ENCODE peak calls at places on chromosome 5, in four cellular contexts. One of them, this sample, is unnamed.

GRCh38 chr5:122515709-122516431 is 203.8 kb downstream of the SNCAIP start:
- DNase-seq in H9: peak
- DNase-seq in mesendoderm: peak
- DNase-seq in IMR-90: peak
- DNase-seq in this sample: peak

GRCh38 chr5:40955313-40955712 is 46.0 kb downstream of the C7 start:
- DNase-seq in mesendoderm: no peak
- DNase-seq in IMR-90: no peak
- DNase-seq in H9: no peak
- DNase-seq in this sample: no peak

GRCh38 chr5:67897980-67898379 is 317.6 kb upstream of the PIK3R1 start:
- DNase-seq in mesendoderm: no peak
- DNase-seq in IMR-90: no peak
- DNase-seq in H9: no peak
- DNase-seq in this sample: no peak

GRCh38 chr5:102666164-102666951 is 88.7 kb upstream of the PAM start:
- DNase-seq in mesendoderm: peak
- DNase-seq in H9: no peak
- DNase-seq in IMR-90: no peak
- DNase-seq in this sample: no peak

GRCh38 chr5:8418049-8418426 is 549.1 kb downstream of the MTRR start:
- DNase-seq in mesendoderm: peak
- DNase-seq in H9: no peak
- DNase-seq in IMR-90: no peak
- DNase-seq in this sample: no peak

GRCh38 chr5:125269926-125270325 is 523.5 kb upstream of the ZNF608 start:
- DNase-seq in H9: no peak
- DNase-seq in mesendoderm: peak
- DNase-seq in IMR-90: no peak
- DNase-seq in this sample: no peak

GRCh38 chr5:125257057-125257970 is 510.9 kb upstream of the ZNF608 start:
- DNase-seq in mesendoderm: peak
- DNase-seq in H9: no peak
- DNase-seq in IMR-90: peak
- DNase-seq in this sample: no peak

GRCh38 chr5:172920447-172920849 is 38.8 kb upstream of the RPL26L1 start:
- DNase-seq in H9: no peak
- DNase-seq in mesendoderm: peak
- DNase-seq in IMR-90: peak
- DNase-seq in this sample: no peak

GRCh38 chr5:160555836-160556660 is 134.4 kb downstream of the PTTG1 start:
- DNase-seq in H9: no peak
- DNase-seq in mesendoderm: no peak
- DNase-seq in IMR-90: no peak
- DNase-seq in this sample: no peak

GRCh38 chr5:56512314-56512996 is 279.3 kb upstream of the ANKRD55 start:
- DNase-seq in mesendoderm: no peak
- DNase-seq in H9: no peak
- DNase-seq in IMR-90: no peak
- DNase-seq in this sample: no peak

GRCh38 chr5:180975338-180975737 is 13.3 kb upstream of the BTNL3 start:
- DNase-seq in IMR-90: no peak
- DNase-seq in H9: no peak
- DNase-seq in mesendoderm: no peak
- DNase-seq in this sample: no peak

GRCh38 chr5:119322948-119323629 is 32.7 kb upstream of the TNFAIP8 start:
- DNase-seq in IMR-90: peak
- DNase-seq in mesendoderm: peak
- DNase-seq in H9: no peak
- DNase-seq in this sample: no peak

GRCh38 chr5:79702606-79703380 is 13.2 kb downstream of the CMYA5 start:
- DNase-seq in H9: peak
- DNase-seq in mesendoderm: peak
- DNase-seq in IMR-90: no peak
- DNase-seq in this sample: peak

GRCh38 chr5:176596689-176597416 is 13.1 kb downstream of the GPRIN1 start:
- DNase-seq in IMR-90: no peak
- DNase-seq in mesendoderm: peak
- DNase-seq in H9: peak
- DNase-seq in this sample: peak

GRCh38 chr5:156367602-156368001 is 40.6 kb downstream of the SGCD start:
- DNase-seq in mesendoderm: no peak
- DNase-seq in IMR-90: peak
- DNase-seq in H9: no peak
- DNase-seq in this sample: no peak

GRCh38 chr5:51685399-51685798 is 302.2 kb downstream of the ISL1 start:
- DNase-seq in mesendoderm: no peak
- DNase-seq in IMR-90: no peak
- DNase-seq in H9: no peak
- DNase-seq in this sample: no peak

GRCh38 chr5:38807570-38808461 is 38.0 kb upstream of the OSMR start:
- DNase-seq in H9: no peak
- DNase-seq in IMR-90: peak
- DNase-seq in mesendoderm: no peak
- DNase-seq in this sample: no peak

GRCh38 chr5:180825768-180826525 is 23.3 kb upstream of the MGAT1 start:
- DNase-seq in IMR-90: peak
- DNase-seq in mesendoderm: no peak
- DNase-seq in H9: no peak
- DNase-seq in this sample: no peak

GRCh38 chr5:93017854-93018253 is 563.2 kb downstream of the NR2F1-AS1 start:
- DNase-seq in IMR-90: peak
- DNase-seq in H9: no peak
- DNase-seq in mesendoderm: peak
- DNase-seq in this sample: no peak

GRCh38 chr5:96901384-96901783 is 25.1 kb downstream of the ERAP2 start:
- DNase-seq in H9: peak
- DNase-seq in mesendoderm: peak
- DNase-seq in IMR-90: no peak
- DNase-seq in this sample: no peak

GRCh38 chr5:6435356-6435755 is 13.3 kb upstream of the UBE2QL1 start:
- DNase-seq in H9: peak
- DNase-seq in mesendoderm: peak
- DNase-seq in IMR-90: no peak
- DNase-seq in this sample: peak

GRCh38 chr5:42057254-42057690 is 132.2 kb downstream of the FBXO4 start:
- DNase-seq in IMR-90: peak
- DNase-seq in H9: peak
- DNase-seq in mesendoderm: peak
- DNase-seq in this sample: peak

GRCh38 chr5:177590406-177590805 is 1.6 kb upstream of the TMED9 start:
- DNase-seq in IMR-90: no peak
- DNase-seq in mesendoderm: no peak
- DNase-seq in H9: no peak
- DNase-seq in this sample: no peak

GRCh38 chr5:106174903-106175302 is 1495.8 kb downstream of the EFNA5 start:
- DNase-seq in IMR-90: no peak
- DNase-seq in H9: no peak
- DNase-seq in mesendoderm: no peak
- DNase-seq in this sample: no peak

GRCh38 chr5:77133061-77133758 is 46.1 kb upstream of the ZBED3 start:
- DNase-seq in H9: no peak
- DNase-seq in IMR-90: peak
- DNase-seq in mesendoderm: no peak
- DNase-seq in this sample: no peak

GRCh38 chr5:53249529-53249928 is 140.0 kb upstream of the MOCS2 start:
- DNase-seq in H9: no peak
- DNase-seq in IMR-90: peak
- DNase-seq in mesendoderm: no peak
- DNase-seq in this sample: no peak

GRCh38 chr5:139649082-139649991 is 1.2 kb downstream of the CXXC5 start:
- DNase-seq in mesendoderm: peak
- DNase-seq in IMR-90: no peak
- DNase-seq in H9: peak
- DNase-seq in this sample: no peak

GRCh38 chr5:172114875-172115422 is 73.1 kb downstream of the STK10 start:
- DNase-seq in H9: peak
- DNase-seq in IMR-90: no peak
- DNase-seq in mesendoderm: no peak
- DNase-seq in this sample: no peak

GRCh38 chr5:148663509-148663908 is 9.2 kb upstream of the HTR4 start:
- DNase-seq in IMR-90: no peak
- DNase-seq in mesendoderm: no peak
- DNase-seq in H9: no peak
- DNase-seq in this sample: no peak

GRCh38 chr5:16913187-16913839 is 22.8 kb downstream of the MYO10 start:
- DNase-seq in IMR-90: no peak
- DNase-seq in mesendoderm: no peak
- DNase-seq in H9: no peak
- DNase-seq in this sample: no peak

GRCh38 chr5:130066644-130067043 is 162.4 kb downstream of the CHSY3 start:
- DNase-seq in H9: no peak
- DNase-seq in IMR-90: no peak
- DNase-seq in mesendoderm: no peak
- DNase-seq in this sample: no peak
- H4K5ac ChIP-seq in H9: no peak
- H4K5ac ChIP-seq in IMR-90: no peak
- H4K5ac ChIP-seq in mesendoderm: no peak
- H4K5ac ChIP-seq in this sample: no peak

GRCh38 chr5:5313081-5313736 is 109.3 kb upstream of the ICE1 start:
- DNase-seq in mesendoderm: no peak
- DNase-seq in H9: no peak
- DNase-seq in IMR-90: peak
- DNase-seq in this sample: no peak
- H4K5ac ChIP-seq in mesendoderm: no peak
- H4K5ac ChIP-seq in H9: no peak
- H4K5ac ChIP-seq in IMR-90: no peak
- H4K5ac ChIP-seq in this sample: no peak

GRCh38 chr5:178984145-178985072 is 10.7 kb downstream of the GRM6 start:
- DNase-seq in H9: no peak
- DNase-seq in IMR-90: no peak
- DNase-seq in mesendoderm: no peak
- DNase-seq in this sample: no peak
- H4K5ac ChIP-seq in H9: no peak
- H4K5ac ChIP-seq in IMR-90: no peak
- H4K5ac ChIP-seq in mesendoderm: no peak
- H4K5ac ChIP-seq in this sample: no peak

GRCh38 chr5:169067641-169068316 is 233.2 kb downstream of the SLIT3 start:
- DNase-seq in IMR-90: no peak
- DNase-seq in mesendoderm: no peak
- DNase-seq in H9: no peak
- DNase-seq in this sample: no peak

GRCh38 chr5:169065400-169065799 is 235.5 kb downstream of the SLIT3 start:
- DNase-seq in mesendoderm: peak
- DNase-seq in IMR-90: no peak
- DNase-seq in H9: no peak
- DNase-seq in this sample: no peak

GRCh38 chr5:169072223-169072622 is 228.7 kb downstream of the SLIT3 start:
- DNase-seq in H9: no peak
- DNase-seq in IMR-90: no peak
- DNase-seq in mesendoderm: no peak
- DNase-seq in this sample: no peak

DNA sequence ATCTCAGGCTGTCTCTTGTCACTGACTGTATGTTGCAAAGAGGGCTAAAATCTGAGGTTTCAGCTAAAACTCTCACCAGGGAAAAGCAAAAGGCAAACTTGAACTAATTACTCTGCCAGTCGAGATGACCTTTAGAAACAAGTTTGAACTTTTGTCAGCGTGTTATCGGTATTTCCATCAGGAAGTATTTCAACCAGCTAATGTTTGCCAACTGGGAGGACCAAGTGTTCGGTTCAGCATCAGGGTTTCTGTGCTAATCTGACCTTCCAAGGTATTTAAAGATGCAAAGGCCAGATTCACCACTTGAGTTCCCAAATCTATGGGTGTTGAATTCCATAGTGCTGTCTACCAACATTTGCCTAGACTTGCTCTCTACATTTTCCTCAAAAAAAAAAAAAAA is 230.5 kb downstream of the SLIT3 start:
- DNase-seq in H9: no peak
- DNase-seq in mesendoderm: no peak
- DNase-seq in IMR-90: no peak
- DNase-seq in this sample: no peak
- H4K5ac ChIP-seq in H9: no peak
- H4K5ac ChIP-seq in mesendoderm: no peak
- H4K5ac ChIP-seq in IMR-90: no peak
- H4K5ac ChIP-seq in this sample: no peak

DNA sequence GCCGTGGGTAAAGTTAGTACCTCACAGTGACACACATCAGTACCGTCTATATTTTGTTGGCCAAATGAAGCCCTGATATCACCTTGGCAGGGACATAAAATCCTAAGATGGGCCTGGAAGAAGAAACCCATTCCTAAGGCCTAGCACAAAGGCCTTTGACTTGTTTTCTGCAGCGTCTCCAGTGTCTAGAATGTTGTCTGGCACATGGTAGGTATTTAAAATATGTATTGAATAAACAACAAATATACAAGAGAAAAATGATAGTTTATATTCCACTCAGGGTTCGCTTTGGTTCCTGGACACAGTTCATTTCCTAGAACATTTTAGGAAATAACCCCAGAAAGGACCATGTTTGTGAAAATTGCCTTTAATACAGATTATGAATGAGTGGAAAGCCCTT is 45.9 kb downstream of the NMUR2 start:
- DNase-seq in mesendoderm: no peak
- DNase-seq in IMR-90: no peak
- DNase-seq in H9: no peak
- DNase-seq in this sample: no peak
- H4K5ac ChIP-seq in mesendoderm: no peak
- H4K5ac ChIP-seq in IMR-90: no peak
- H4K5ac ChIP-seq in H9: no peak
- H4K5ac ChIP-seq in this sample: no peak

DNA sequence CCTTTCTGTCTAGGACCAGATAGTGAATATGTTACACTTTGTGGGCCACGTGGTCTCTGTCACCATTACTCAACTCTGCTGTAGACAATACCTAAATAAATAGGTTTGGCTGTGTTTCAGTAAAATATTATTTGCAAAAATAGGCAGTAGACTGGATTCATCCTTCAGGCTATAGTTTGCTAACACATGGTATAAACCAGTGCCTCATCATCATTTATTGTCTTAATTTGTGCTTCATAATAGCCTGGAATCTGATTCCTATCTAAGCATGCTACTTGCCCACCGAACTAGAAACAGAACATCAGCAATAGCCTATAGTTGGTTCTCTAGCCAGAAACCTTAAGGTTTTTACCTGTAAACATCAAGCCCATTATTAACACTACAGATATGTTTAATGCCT is 215.6 kb downstream of the FBXL7 start:
- DNase-seq in H9: no peak
- DNase-seq in IMR-90: no peak
- DNase-seq in mesendoderm: no peak
- DNase-seq in this sample: no peak
- H4K5ac ChIP-seq in H9: no peak
- H4K5ac ChIP-seq in IMR-90: no peak
- H4K5ac ChIP-seq in mesendoderm: no peak
- H4K5ac ChIP-seq in this sample: no peak

GRCh38 chr5:151259931-151260330 is 6.9 kb downstream of the GM2A start:
- DNase-seq in H9: no peak
- DNase-seq in IMR-90: no peak
- DNase-seq in mesendoderm: no peak
- DNase-seq in this sample: no peak

GRCh38 chr5:151254533-151254932 is 1.5 kb downstream of the GM2A start:
- DNase-seq in IMR-90: no peak
- DNase-seq in mesendoderm: no peak
- DNase-seq in H9: no peak
- DNase-seq in this sample: no peak

GRCh38 chr5:151255621-151256286 is 2.8 kb downstream of the GM2A start:
- DNase-seq in IMR-90: no peak
- DNase-seq in H9: no peak
- DNase-seq in mesendoderm: no peak
- DNase-seq in this sample: no peak

GRCh38 chr5:151258771-151259170 is 5.8 kb downstream of the GM2A start:
- DNase-seq in IMR-90: no peak
- DNase-seq in H9: no peak
- DNase-seq in mesendoderm: no peak
- DNase-seq in this sample: no peak

GRCh38 chr5:151257731-151258715 is 5.0 kb downstream of the GM2A start:
- DNase-seq in IMR-90: peak
- DNase-seq in H9: no peak
- DNase-seq in mesendoderm: peak
- DNase-seq in this sample: no peak
- H4K5ac ChIP-seq in IMR-90: no peak
- H4K5ac ChIP-seq in H9: no peak
- H4K5ac ChIP-seq in mesendoderm: no peak
- H4K5ac ChIP-seq in this sample: no peak